ENCODE peak calls at places on chromosomes 6 and 20, in six cellular contexts. U is IMR-90, H is aorta, Z is NCI-H1092 treated with DMSO at 0.1 percent for 48 hours, S is GM23338, Q is GM19239. X is an unnamed sample.

GRCh38 chr20:50915424-50915823 is 15.8 kb downstream of the ADNP start:
- DNase-seq in U (peak; percentile 49), Z (no peak), S (no peak), Q (no peak), H (no peak), X (no peak)

GRCh38 chr6:30721198-30722024 is 1.3 kb downstream of the TUBB start:
- DNase-seq in H (peak; percentile 93), U (peak; percentile 87), Q (peak; percentile 57), S (peak; percentile 89), Z (peak; percentile 74), X (peak; percentile 90)

GRCh38 chr6:79946773-79947190 is 571 bp downstream of the ELOVL4 start:
- DNase-seq in H (peak; percentile 49), Q (no peak), S (peak; percentile 49), U (peak; percentile 18), Z (no peak), X (peak; percentile 26)

GRCh38 chr6:10256113-10256690 is 158.7 kb downstream of the TFAP2A start:
- DNase-seq in Q (peak; percentile 12), Z (no peak), H (no peak), U (no peak), S (peak; percentile 67), X (no peak)

GRCh38 chr20:53890434-53891305 is 179.7 kb downstream of the BCAS1 start:
- DNase-seq in Z (no peak), U (no peak), S (no peak), Q (no peak), H (no peak), X (no peak)

GRCh38 chr6:16338577-16339262 is 100.3 kb downstream of the GMPR start:
- DNase-seq in U (peak; percentile 100), Z (no peak), H (peak; percentile 85), S (peak; percentile 59), Q (no peak), X (peak; percentile 98)

GRCh38 chr6:143335865-143336264 is 114.6 kb downstream of the ADAT2 start:
- DNase-seq in S (no peak), Z (no peak), U (no peak), H (no peak), Q (no peak), X (no peak)

GRCh38 chr6:149065658-149066556 is 251.6 kb upstream of the TAB2 start:
- DNase-seq in S (no peak), U (no peak), H (no peak), Q (peak; percentile 36), Z (no peak), X (no peak)

GRCh38 chr6:33431880-33432541 is 12.1 kb downstream of the SYNGAP1 start:
- DNase-seq in Z (no peak), H (no peak), S (peak; percentile 66), Q (no peak), U (no peak), X (no peak)

GRCh38 chr20:62263396-62263795 is 25.1 kb downstream of the OSBPL2 start:
- DNase-seq in Z (no peak), H (no peak), Q (no peak), S (no peak), U (no peak), X (no peak)

GRCh38 chr6:129646617-129647016 is 63.4 kb downstream of the ARHGAP18 start:
- DNase-seq in S (no peak), Q (no peak), U (peak; percentile 27), H (no peak), Z (no peak), X (no peak)

GRCh38 chr20:9617062-9617461 is 102.7 kb downstream of the LAMP5 start:
- DNase-seq in H (peak; percentile 60), Q (no peak), S (peak; percentile 90), Z (peak; percentile 63), U (peak; percentile 66), X (peak; percentile 67)

GRCh38 chr20:13855613-13856012 is 70.8 kb downstream of the NDUFAF5 start:
- DNase-seq in H (no peak), Z (no peak), Q (no peak), U (no peak), S (no peak), X (no peak)

GRCh38 chr20:37846573-37846972 is 56.4 kb upstream of the VSTM2L start:
- DNase-seq in Q (no peak), H (no peak), Z (peak; percentile 37), U (no peak), S (peak; percentile 50), X (no peak)

GRCh38 chr6:110491644-110492317 is 15.4 kb upstream of the SLC22A16 start:
- DNase-seq in U (peak; percentile 61), Z (no peak), S (peak; percentile 10), Q (no peak), H (no peak), X (peak; percentile 59)

GRCh38 chr20:53346266-53346665 is 247.4 kb downstream of the ZNF217 start:
- DNase-seq in U (no peak), H (no peak), Z (no peak), Q (no peak), S (no peak), X (no peak)

GRCh38 chr20:20895537-20895936 is 183.1 kb upstream of the RALGAPA2 start:
- DNase-seq in S (no peak), Z (no peak), U (no peak), Q (no peak), H (no peak), X (no peak)

GRCh38 chr6:34743625-34744293 is 13.5 kb upstream of the SNRPC start:
- DNase-seq in Z (no peak), U (no peak), H (no peak), S (no peak), Q (no peak), X (no peak)

GRCh38 chr20:10060223-10060622 is 25.4 kb downstream of the ANKEF1 start:
- DNase-seq in U (no peak), Q (no peak), S (peak; percentile 27), Z (peak; percentile 85), H (no peak), X (peak; percentile 7)

GRCh38 chr20:63129991-63130653 is 85.8 kb downstream of the YTHDF1 start:
- DNase-seq in U (no peak), Q (no peak), H (peak; percentile 8), Z (no peak), S (peak; percentile 40), X (no peak)

GRCh38 chr6:2959909-2960719 is 11.3 kb downstream of the SERPINB6 start:
- DNase-seq in Z (no peak), H (no peak), S (peak; percentile 75), Q (no peak), U (peak; percentile 90), X (peak; percentile 61)

GRCh38 chr6:169868458-169868857 is 117.0 kb downstream of the ERMARD start:
- DNase-seq in H (no peak), U (no peak), Z (no peak), S (no peak), Q (no peak), X (no peak)

GRCh38 chr20:60268502-60268901 is 310.3 kb downstream of the CDH26 start:
- DNase-seq in Q (no peak), S (no peak), U (no peak), Z (no peak), H (no peak), X (no peak)